ENCODE peak calls at places on chromosome 6, in ten cellular contexts. X is psoas muscle, D is astrocyte, O is NT2/D1, W is cardiac muscle cell, N is heart right ventricle, M is body of pancreas, I is suprapubic skin, L is hepatocyte, Z is transverse colon. S is an unnamed sample. For H3K4me1 and H3K36me3, the result is how much of the 10 kb centered on the place peaks cover.

GRCh38 chr6:125945378-125946141 is 11.0 kb upstream of the HINT3 start:
- DNase-seq in D (peak), X (no peak), O (no peak), N (no peak), L (peak), W (no peak), Z (no peak), M (no peak), I (no peak), S (peak)

GRCh38 chr6:132209351-132209750 is 191.9 kb downstream of the MOXD1 start:
- DNase-seq in L (no peak), M (no peak), W (no peak), Z (no peak), X (no peak), O (no peak), D (no peak), I (no peak), N (no peak), S (no peak)

GRCh38 chr6:29097803-29098202 is 1.5 kb upstream of the OR2J1 start:
- DNase-seq in D (no peak), W (no peak), M (no peak), I (no peak), N (no peak), Z (no peak), O (no peak), L (no peak), X (no peak), S (no peak)

GRCh38 chr6:28587011-28587745 is 61.5 kb downstream of the GPX5 start:
- DNase-seq in X (no peak), D (peak), I (no peak), Z (peak), L (peak), M (peak), O (peak), N (peak), W (peak), S (no peak)

GRCh38 chr6:133408543-133408942 is 167.4 kb downstream of the EYA4 start:
- DNase-seq in X (no peak), W (no peak), I (no peak), N (no peak), Z (no peak), L (no peak), M (no peak), O (no peak), D (peak), S (no peak)

GRCh38 chr6:77341058-77341986 is 122.0 kb downstream of the HTR1B start:
- DNase-seq in D (no peak), X (no peak), M (peak), W (peak), N (peak), O (no peak), I (no peak), Z (no peak), L (no peak), S (no peak)

GRCh38 chr6:53361549-53362031 is 12.8 kb upstream of the ELOVL5 start:
- DNase-seq in D (peak), X (no peak), N (peak), M (peak), L (no peak), Z (no peak), W (no peak), I (no peak), O (no peak), S (no peak)

GRCh38 chr6:36436466-36436865 is 6.2 kb downstream of the PXT1 start:
- DNase-seq in X (no peak), D (peak), N (no peak), M (no peak), L (no peak), I (no peak), Z (no peak), O (no peak), W (no peak), S (no peak)

GRCh38 chr6:133778414-133778813 is 110.5 kb upstream of the TCF21 start:
- DNase-seq in I (no peak), Z (no peak), W (no peak), X (no peak), L (peak), D (peak), O (no peak), N (peak), M (no peak), S (no peak)

GRCh38 chr6:166415833-166416347 is 33.1 kb upstream of the MPC1 start:
- DNase-seq in I (no peak), Z (no peak), W (no peak), M (no peak), D (no peak), L (no peak), N (no peak), X (no peak), O (no peak), S (no peak)

GRCh38 chr6:31702421-31702818 is 704 bp downstream of the ABHD16A start:
- DNase-seq in L (no peak), X (no peak), W (peak), M (no peak), O (no peak), Z (no peak), D (peak), N (no peak), I (no peak), S (no peak)

GRCh38 chr6:1767481-1768246 is 157.9 kb downstream of the FOXC1 start:
- DNase-seq in W (peak), X (peak), I (no peak), Z (no peak), O (peak), N (peak), M (no peak), D (peak), L (peak), S (no peak)

GRCh38 chr6:100998111-100998510 is 117.0 kb upstream of the ASCC3 start:
- DNase-seq in Z (no peak), X (no peak), D (peak), W (no peak), N (no peak), L (no peak), O (no peak), I (no peak), M (no peak), S (no peak)

GRCh38 chr6:9467746-9468145 is 947.1 kb downstream of the TFAP2A start:
- DNase-seq in M (no peak), X (no peak), L (peak), W (no peak), D (peak), N (no peak), Z (no peak), I (no peak), O (no peak), S (no peak)

GRCh38 chr6:38773338-38773737 is 58.2 kb downstream of the DNAH8 start:
- DNase-seq in I (no peak), L (peak), M (no peak), N (no peak), X (no peak), W (peak), D (no peak), O (peak), Z (peak), S (no peak)

GRCh38 chr6:4914412-4915159 is 89.3 kb downstream of the RPP40 start:
- DNase-seq in D (peak), L (no peak), M (no peak), N (no peak), I (no peak), X (no peak), Z (no peak), O (no peak), W (no peak), S (no peak)

GRCh38 chr6:127518710-127519468 is at the start of gene MTCL3:
- DNase-seq in M (no peak), N (peak), O (no peak), X (no peak), D (peak), Z (no peak), L (peak), I (no peak), W (no peak), S (no peak)

GRCh38 chr6:165025040-165025439 is 284.4 kb downstream of the C6orf118 start:
- DNase-seq in O (no peak), L (no peak), I (no peak), W (no peak), Z (no peak), X (no peak), D (no peak), M (no peak), N (no peak), S (no peak)

GRCh38 chr6:136262940-136263339 is 12.8 kb upstream of the MTFR2 start:
- DNase-seq in Z (no peak), I (no peak), L (no peak), N (no peak), D (no peak), W (no peak), M (no peak), O (no peak), X (no peak), S (no peak)

GRCh38 chr6:135525550-135525949 is 28.0 kb upstream of the AHI1 start:
- DNase-seq in D (no peak), I (no peak), N (no peak), W (no peak), L (no peak), Z (no peak), M (no peak), O (no peak), X (no peak), S (no peak)

GRCh38 chr6:55142610-55143009 is 31.7 kb upstream of the HCRTR2 start:
- DNase-seq in I (no peak), M (no peak), W (no peak), O (no peak), D (no peak), Z (no peak), N (no peak), L (no peak), X (no peak), S (no peak)

GRCh38 chr6:52543729-52544324 is 33.0 kb downstream of the TRAM2 start:
- DNase-seq in I (no peak), X (no peak), Z (no peak), M (no peak), O (no peak), D (peak), L (no peak), N (no peak), W (no peak), S (no peak)

GRCh38 chr6:40627316-40627715 is 40.2 kb upstream of the LRFN2 start:
- DNase-seq in N (no peak), L (no peak), M (no peak), D (no peak), X (no peak), W (no peak), Z (no peak), I (no peak), O (no peak), S (no peak)

GRCh38 chr6:34610819-34611477 is 54.8 kb upstream of the SPDEF start:
- DNase-seq in O (no peak), I (no peak), M (no peak), W (no peak), X (no peak), D (peak), L (peak), N (no peak), Z (no peak), S (no peak)

GRCh38 chr6:122400121-122400450 is 634 bp downstream of the HSF2 start:
- DNase-seq in D (peak), X (no peak), Z (no peak), I (no peak), W (no peak), O (no peak), L (no peak), N (peak), M (no peak), S (no peak)

GRCh38 chr6:7073810-7074525 is 33.8 kb upstream of the RREB1 start:
- DNase-seq in N (peak), M (no peak), I (no peak), X (peak), D (no peak), W (no peak), Z (peak), O (no peak), L (no peak), S (no peak)

GRCh38 chr6:116190550-116190949 is 63.3 kb downstream of the TSPYL4 start:
- DNase-seq in I (no peak), N (no peak), X (no peak), O (no peak), M (no peak), D (peak), W (peak), L (peak), Z (no peak), S (no peak)

GRCh38 chr6:137121401-137121997 is 51.9 kb downstream of the IL22RA2 start:
- DNase-seq in X (no peak), D (no peak), I (no peak), O (no peak), L (no peak), Z (no peak), N (no peak), M (no peak), W (no peak), S (no peak)

GRCh38 chr6:52877168-52877567 is 32.3 kb downstream of the GSTA3 start:
- DNase-seq in I (no peak), Z (no peak), M (no peak), N (no peak), L (peak), D (peak), X (no peak), W (no peak), O (no peak), S (no peak)

GRCh38 chr6:151391471-151392428 is at the start of gene ZBTB2:
- DNase-seq in W (peak), Z (peak), X (peak), N (peak), D (peak), O (no peak), L (peak), M (peak), I (peak), S (peak)
- H3K4me1 ChIP-seq in W (under half), Z (half or more), X (under half), N (half or more), D (under half), O (under half), L (under half), M (under half), I (half or more), S (under half)

GRCh38 chr6:43220439-43220951 is 8.8 kb downstream of the DNPH1 start:
- DNase-seq in I (no peak), O (no peak), L (no peak), D (no peak), M (no peak), W (no peak), X (no peak), N (no peak), Z (no peak), S (no peak)

GRCh38 chr6:43223175-43223574 is 6.1 kb downstream of the DNPH1 start:
- DNase-seq in D (no peak), X (no peak), O (no peak), W (no peak), N (no peak), I (peak), L (no peak), M (no peak), Z (no peak), S (no peak)

GRCh38 chr6:43221046-43221773 is 8.1 kb downstream of the DNPH1 start:
- DNase-seq in N (no peak), L (no peak), D (peak), M (no peak), X (no peak), W (no peak), O (no peak), I (peak), Z (no peak), S (no peak)

GRCh38 chr6:43221774-43222101 is 7.5 kb downstream of the DNPH1 start:
- DNase-seq in N (no peak), O (no peak), I (no peak), L (no peak), M (no peak), D (no peak), Z (no peak), W (no peak), X (no peak), S (no peak)

DNA sequence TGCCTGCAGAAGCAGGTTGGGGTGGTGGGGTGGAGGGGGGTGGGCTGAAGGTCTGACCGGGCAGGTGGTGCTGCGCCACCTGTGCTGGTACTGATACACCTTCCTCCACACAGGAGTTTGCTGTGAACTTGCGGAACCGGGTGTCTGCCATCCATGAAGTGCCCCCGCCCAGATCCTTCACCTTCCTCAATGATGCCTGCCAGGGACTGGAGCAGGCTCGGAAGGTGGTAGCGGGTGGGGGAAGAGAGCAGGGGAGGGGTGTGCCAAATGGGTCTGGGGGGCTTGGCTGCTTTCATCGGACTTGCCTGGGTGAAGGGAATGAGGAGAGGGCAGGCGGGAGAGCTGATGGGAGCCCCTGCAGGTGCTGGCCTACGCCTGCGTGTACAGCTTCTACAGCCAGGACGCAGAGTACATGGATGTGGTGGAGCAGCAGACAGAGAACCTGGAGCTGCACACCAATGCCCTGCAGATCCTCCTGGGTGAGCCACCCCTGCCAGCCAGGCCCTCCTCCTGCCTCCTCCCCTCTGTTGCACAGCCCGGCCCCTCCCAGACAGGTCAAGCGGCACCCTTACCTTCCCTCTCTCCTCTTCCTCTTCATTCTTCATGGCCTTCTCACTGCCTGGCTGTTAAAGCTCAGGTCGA is 6.7 kb downstream of the DNPH1 start:
- DNase-seq in I (no peak), X (no peak), W (no peak), N (no peak), Z (no peak), O (no peak), L (no peak), D (no peak), M (no peak), S (no peak)
- H3K36me3 ChIP-seq in I (under half), X (under half), W (under half), N (half or more), Z (under half), O (under half), L (under half), D (under half), M (under half), S (under half)

DNA sequence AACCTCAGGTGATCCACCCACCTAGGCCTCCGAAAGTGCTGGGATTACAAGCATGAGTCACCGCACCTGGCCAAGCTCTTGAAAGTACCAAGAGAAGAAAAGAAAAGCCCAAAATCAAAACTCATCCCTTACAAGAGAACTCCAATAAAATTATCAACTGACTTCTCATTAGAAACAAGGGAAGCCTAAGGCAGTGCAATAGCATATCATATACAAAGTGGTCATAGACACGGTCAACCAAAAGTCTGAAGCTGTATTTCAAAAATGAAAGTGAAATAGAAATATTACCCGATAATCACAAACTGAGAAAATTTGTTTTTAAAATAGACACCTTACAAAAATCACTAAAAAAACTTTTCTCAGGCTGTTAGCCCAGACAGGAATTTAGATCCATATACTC is 1321.1 kb upstream of the GJE1 start:
- DNase-seq in N (no peak), M (no peak), W (no peak), Z (no peak), O (no peak), L (no peak), D (no peak), I (no peak), X (no peak), S (no peak)
- H3K4me1 ChIP-seq in N (under half), M (under half), W (under half), Z (under half), O (under half), L (under half), D (under half), I (under half), X (under half), S (under half)

DNA sequence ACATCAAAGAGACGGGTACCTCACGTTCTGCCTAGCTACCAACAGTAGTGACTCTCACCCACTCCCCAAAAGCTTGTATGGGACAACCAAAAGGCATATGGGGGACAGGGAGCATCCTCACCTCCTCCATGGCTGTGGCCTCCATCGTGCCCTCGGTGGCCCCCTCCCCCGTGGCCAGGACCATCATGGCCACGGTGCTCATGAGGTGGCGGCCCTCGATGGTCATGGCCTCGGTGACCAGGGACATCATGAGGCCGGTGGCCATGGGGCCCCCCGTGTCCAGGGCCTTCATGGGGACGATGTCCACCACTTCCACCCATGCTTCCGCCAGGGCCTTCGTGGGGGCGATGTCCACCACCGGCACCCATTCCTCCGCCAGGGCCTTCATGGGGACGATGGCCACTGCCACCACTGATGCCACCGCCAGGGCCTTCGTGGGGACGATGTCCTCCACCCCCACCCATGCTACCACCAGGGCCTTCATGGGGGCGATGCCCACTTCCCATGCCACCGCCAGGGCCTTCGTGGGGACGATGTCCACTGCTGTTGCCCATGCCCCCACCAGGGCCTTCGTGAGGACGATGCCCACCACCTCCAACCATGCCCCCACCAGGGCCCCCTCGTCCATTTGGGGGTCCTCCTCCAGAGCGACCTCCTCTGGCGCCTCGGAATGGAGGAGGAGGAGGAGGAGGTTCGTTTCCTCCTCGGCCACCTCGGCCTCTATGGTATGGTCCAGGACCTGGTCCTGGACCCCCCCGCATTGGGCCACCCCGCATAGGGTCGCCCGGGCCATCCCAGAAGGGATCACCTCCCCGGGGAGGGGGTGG is 15.0 kb downstream of the PPP1R10 start:
- DNase-seq in D (no peak), L (no peak), M (no peak), N (no peak), W (no peak), I (no peak), X (no peak), O (no peak), Z (no peak), S (no peak)
- H3K36me3 ChIP-seq in D (half or more), L (under half), M (half or more), N (half or more), W (half or more), I (half or more), X (under half), O (half or more), Z (half or more), S (under half)

DNA sequence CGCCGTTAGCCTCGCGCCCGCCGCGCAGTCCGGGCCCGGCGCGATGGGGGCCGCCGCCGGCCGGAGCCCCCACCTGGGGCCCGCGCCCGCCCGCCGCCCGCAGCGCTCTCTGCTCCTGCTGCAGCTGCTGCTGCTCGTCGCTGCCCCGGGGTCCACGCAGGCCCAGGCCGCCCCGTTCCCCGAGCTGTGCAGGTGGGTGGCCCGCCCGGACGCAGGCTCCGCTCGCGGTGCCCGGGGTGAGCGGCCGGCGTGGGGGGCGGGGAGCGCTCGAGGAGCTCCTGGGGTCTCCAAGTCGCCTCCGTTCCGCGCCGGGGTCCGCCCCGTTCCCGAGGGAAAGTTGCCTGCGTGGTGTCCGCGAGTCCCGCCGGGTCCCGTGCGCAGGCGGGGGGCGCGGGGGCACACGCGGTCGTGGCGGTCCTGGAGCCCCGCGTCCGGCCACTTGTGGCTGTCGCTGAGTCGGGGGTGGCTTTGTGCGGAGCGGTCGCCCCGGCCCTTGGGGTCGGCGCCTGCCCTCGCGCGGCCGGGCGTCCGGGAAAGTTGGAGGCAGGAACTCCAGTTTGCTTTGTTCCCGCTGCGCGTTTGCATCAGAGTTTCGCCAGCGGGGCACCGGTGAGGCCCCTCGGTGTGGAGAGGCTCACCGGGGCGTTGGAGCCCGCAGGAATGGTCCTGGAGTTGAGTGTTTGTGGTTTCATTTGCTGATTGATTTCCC is 476 bp downstream of the IGF2R start:
- DNase-seq in O (no peak), M (peak), Z (peak), D (no peak), L (peak), N (no peak), W (peak), I (no peak), X (peak), S (peak)
- H3K4me1 ChIP-seq in O (under half), M (under half), Z (under half), D (under half), L (under half), N (under half), W (under half), I (under half), X (under half), S (under half)